ENCODE peak calls at places on chromosomes 4 and X, in six cellular contexts. One of them, this sample, is unnamed.
A peak's percentile ranks its signal among the peaks of the same experiment; 100 is the strongest.

GRCh38 chrX:106300239-106300638 is 132.1 kb downstream of the PWWP3B start:
- DNase-seq in HEK293T: no peak
- DNase-seq in NAMALWA: no peak
- DNase-seq in prostate gland: no peak
- DNase-seq in cardiac fibroblast: peak; percentile 15
- DNase-seq in ascending aorta: no peak
- DNase-seq in this sample: no peak

GRCh38 chr4:160213377-160213776 is 1110.5 kb downstream of the RAPGEF2 start:
- DNase-seq in prostate gland: no peak
- DNase-seq in ascending aorta: no peak
- DNase-seq in HEK293T: no peak
- DNase-seq in NAMALWA: no peak
- DNase-seq in cardiac fibroblast: no peak
- DNase-seq in this sample: no peak

GRCh38 chrX:40476958-40477357 is 103.8 kb upstream of the ATP6AP2 start:
- DNase-seq in ascending aorta: no peak
- DNase-seq in prostate gland: no peak
- DNase-seq in HEK293T: no peak
- DNase-seq in cardiac fibroblast: no peak
- DNase-seq in NAMALWA: no peak
- DNase-seq in this sample: no peak

GRCh38 chr4:48570646-48571220 is 80.7 kb downstream of the ZAR1 start:
- DNase-seq in ascending aorta: no peak
- DNase-seq in cardiac fibroblast: peak; percentile 80
- DNase-seq in prostate gland: no peak
- DNase-seq in HEK293T: no peak
- DNase-seq in NAMALWA: no peak
- DNase-seq in this sample: no peak

GRCh38 chr4:157270552-157270951 is 50.0 kb downstream of the GRIA2 start:
- DNase-seq in NAMALWA: no peak
- DNase-seq in prostate gland: no peak
- DNase-seq in cardiac fibroblast: no peak
- DNase-seq in HEK293T: no peak
- DNase-seq in ascending aorta: no peak
- DNase-seq in this sample: no peak

GRCh38 chrX:110316351-110317078 is 1.4 kb downstream of the AMMECR1 start:
- DNase-seq in ascending aorta: no peak
- DNase-seq in NAMALWA: peak; percentile 17
- DNase-seq in HEK293T: no peak
- DNase-seq in cardiac fibroblast: peak; percentile 32
- DNase-seq in prostate gland: no peak
- DNase-seq in this sample: no peak

GRCh38 chrX:10040961-10041360 is 73.8 kb downstream of the CLDN34 start:
- DNase-seq in prostate gland: no peak
- DNase-seq in NAMALWA: no peak
- DNase-seq in cardiac fibroblast: no peak
- DNase-seq in ascending aorta: no peak
- DNase-seq in HEK293T: no peak
- DNase-seq in this sample: no peak

GRCh38 chr4:12852338-12853307 is 631.5 kb downstream of the RAB28 start:
- DNase-seq in NAMALWA: peak; percentile 43
- DNase-seq in ascending aorta: no peak
- DNase-seq in cardiac fibroblast: peak; percentile 74
- DNase-seq in HEK293T: peak; percentile 35
- DNase-seq in prostate gland: peak; percentile 10
- DNase-seq in this sample: peak; percentile 46

GRCh38 chrX:129688097-129688496 is 33.3 kb upstream of the APLN start:
- DNase-seq in ascending aorta: no peak
- DNase-seq in prostate gland: no peak
- DNase-seq in HEK293T: no peak
- DNase-seq in cardiac fibroblast: no peak
- DNase-seq in NAMALWA: no peak
- DNase-seq in this sample: no peak

GRCh38 chr4:1767058-1767769 is 25.9 kb upstream of the FGFR3 start:
- DNase-seq in prostate gland: no peak
- DNase-seq in NAMALWA: peak; percentile 67
- DNase-seq in ascending aorta: no peak
- DNase-seq in cardiac fibroblast: no peak
- DNase-seq in HEK293T: peak; percentile 43
- DNase-seq in this sample: peak; percentile 45

GRCh38 chr4:131093303-131093702 is 1997.4 kb downstream of the C4orf33 start:
- DNase-seq in prostate gland: no peak
- DNase-seq in ascending aorta: no peak
- DNase-seq in HEK293T: no peak
- DNase-seq in cardiac fibroblast: no peak
- DNase-seq in NAMALWA: no peak
- DNase-seq in this sample: no peak

GRCh38 chr4:119011607-119011988 is 122.9 kb downstream of the SYNPO2 start:
- DNase-seq in NAMALWA: no peak
- DNase-seq in cardiac fibroblast: no peak
- DNase-seq in ascending aorta: no peak
- DNase-seq in prostate gland: no peak
- DNase-seq in HEK293T: no peak
- DNase-seq in this sample: no peak

GRCh38 chr4:84573738-84574720 is 8.9 kb upstream of the CDS1 start:
- DNase-seq in HEK293T: no peak
- DNase-seq in cardiac fibroblast: peak; percentile 63
- DNase-seq in prostate gland: no peak
- DNase-seq in ascending aorta: no peak
- DNase-seq in NAMALWA: no peak
- DNase-seq in this sample: no peak

GRCh38 chr4:143230683-143231082 is 46.0 kb downstream of the USP38 start:
- DNase-seq in ascending aorta: no peak
- DNase-seq in HEK293T: no peak
- DNase-seq in prostate gland: no peak
- DNase-seq in cardiac fibroblast: no peak
- DNase-seq in NAMALWA: no peak
- DNase-seq in this sample: no peak

This sample was measured in body of pancreas.